ENCODE peak calls at places on chromosomes 2 and 18, in seven cellular contexts. M is prostate gland, G is lower lobe of right lung, R is fibroblast of lung, S is astrocyte, H is GM23338, C is uterus. F is an unnamed sample. For H3K27me3, the result is how much of the 10 kb centered on the place peaks cover.

GRCh38 chr2:26475832-26476501 is 2.0 kb downstream of the OTOF start:
- DNase-seq in S (no peak), H (no peak), G (peak), C (no peak), M (no peak), R (no peak), F (no peak)

GRCh38 chr2:194320520-194320919 is 1336.5 kb upstream of the SLC39A10 start:
- DNase-seq in H (no peak), C (no peak), R (no peak), M (no peak), G (no peak), S (no peak), F (no peak)

GRCh38 chr2:63984606-63985359 is 34.4 kb downstream of the VPS54 start:
- DNase-seq in H (no peak), R (no peak), G (no peak), C (no peak), S (no peak), M (no peak), F (no peak)

GRCh38 chr18:62621546-62621945 is 93.8 kb upstream of the PHLPP1 start:
- DNase-seq in S (peak), C (no peak), H (no peak), R (peak), M (no peak), G (no peak), F (no peak)

GRCh38 chr2:8650256-8650655 is 31.6 kb upstream of the ID2 start:
- DNase-seq in G (no peak), R (no peak), M (no peak), H (no peak), S (no peak), C (no peak), F (no peak)

GRCh38 chr2:79355569-79355968 is 157.3 kb upstream of the CTNNA2 start:
- DNase-seq in M (no peak), G (no peak), S (no peak), H (no peak), C (no peak), R (no peak), F (no peak)

GRCh38 chr2:197144183-197144582 is 166.4 kb downstream of the ANKRD44 start:
- DNase-seq in R (no peak), S (no peak), H (no peak), C (no peak), G (no peak), M (no peak), F (no peak)

GRCh38 chr18:37452697-37453385 is 112.8 kb downstream of the CELF4 start:
- DNase-seq in G (no peak), C (peak), M (peak), H (no peak), R (peak), S (peak), F (no peak)

GRCh38 chr18:65146615-65147014 is 604.2 kb upstream of the CDH7 start:
- DNase-seq in R (no peak), S (no peak), M (no peak), C (no peak), G (no peak), H (no peak), F (no peak)

GRCh38 chr2:182372661-182373060 is 54.2 kb downstream of the PDE1A start:
- DNase-seq in G (no peak), H (no peak), R (peak), S (peak), C (peak), M (peak), F (no peak)

GRCh38 chr2:98824256-98825042 is 93.5 kb upstream of the MGAT4A start:
- DNase-seq in R (no peak), H (no peak), G (no peak), C (no peak), M (no peak), S (no peak), F (no peak)

GRCh38 chr18:37441821-37442220 is 123.8 kb downstream of the CELF4 start:
- DNase-seq in R (no peak), C (no peak), M (no peak), H (no peak), S (no peak), G (no peak), F (no peak)

GRCh38 chr18:48580782-48581181 is 42.0 kb downstream of the CTIF start:
- DNase-seq in G (no peak), R (no peak), H (peak), C (no peak), S (no peak), M (no peak), F (no peak)

GRCh38 chr2:177211148-177211547 is 1.4 kb upstream of the HNRNPA3 start:
- DNase-seq in H (no peak), M (no peak), R (no peak), G (no peak), C (no peak), S (no peak), F (no peak)

GRCh38 chr2:128346291-128346690 is 27.6 kb upstream of the HS6ST1 start:
- DNase-seq in G (no peak), C (no peak), R (no peak), S (no peak), M (no peak), H (no peak), F (no peak)

GRCh38 chr2:160338891-160339290 is 138.8 kb upstream of the ITGB6 start:
- DNase-seq in R (peak), M (no peak), C (peak), G (no peak), H (no peak), S (peak), F (no peak)

GRCh38 chr2:28270456-28271146 is 122.1 kb upstream of the FOSL2 start:
- DNase-seq in R (no peak), S (no peak), C (no peak), H (no peak), G (no peak), M (no peak), F (no peak)

GRCh38 chr2:240896871-240897692 is 1.1 kb upstream of the MAB21L4 start:
- DNase-seq in S (no peak), R (no peak), M (peak), G (no peak), H (no peak), C (no peak), F (no peak)

GRCh38 chr2:120576509-120577474 is 158.9 kb upstream of the GLI2 start:
- DNase-seq in R (peak), S (no peak), G (no peak), H (peak), M (no peak), C (no peak), F (no peak)

GRCh38 chr2:217105733-217106649 is 246.1 kb upstream of the TNP1 start:
- DNase-seq in G (no peak), M (no peak), H (peak), C (no peak), R (peak), S (peak), F (no peak)

GRCh38 chr2:204110250-204111183 is 174.0 kb downstream of the ICOS start:
- DNase-seq in R (peak), S (no peak), G (no peak), M (no peak), H (no peak), C (no peak), F (peak)

GRCh38 chr2:183665403-183665802 is 541.2 kb downstream of the NUP35 start:
- DNase-seq in M (no peak), C (no peak), S (peak), R (peak), G (no peak), H (no peak), F (no peak)

GRCh38 chr18:23810396-23810795 is 121.1 kb downstream of the LAMA3 start:
- DNase-seq in M (no peak), C (no peak), S (no peak), R (no peak), G (no peak), H (no peak), F (no peak)

GRCh38 chr18:35983818-35984217 is 11.3 kb downstream of the RMP24 start:
- DNase-seq in S (peak), M (no peak), G (no peak), H (no peak), R (peak), C (no peak), F (no peak)

GRCh38 chr2:206068207-206068606 is 17.8 kb downstream of the INO80D start:
- DNase-seq in M (no peak), R (no peak), G (no peak), C (no peak), H (no peak), S (no peak), F (no peak)

GRCh38 chr2:108492364-108492763 is 41.9 kb upstream of the LIMS1 start:
- DNase-seq in R (peak), H (no peak), C (no peak), G (no peak), S (peak), M (no peak), F (no peak)

GRCh38 chr2:156896294-156896693 is 361.2 kb upstream of the GALNT5 start:
- DNase-seq in R (peak), S (peak), C (no peak), G (no peak), H (no peak), M (no peak), F (no peak)

GRCh38 chr2:241752253-241752652 is 17.8 kb downstream of the D2HGDH start:
- DNase-seq in G (no peak), C (no peak), M (no peak), H (no peak), R (no peak), S (no peak), F (no peak)

GRCh38 chr18:3985664-3986063 is 469.4 kb downstream of the DLGAP1 start:
- DNase-seq in G (no peak), R (peak), C (no peak), S (peak), M (no peak), H (no peak), F (no peak)

GRCh38 chr2:62150597-62151305 is 45.2 kb upstream of the B3GNT2 start:
- DNase-seq in R (peak), S (peak), M (no peak), C (no peak), H (peak), G (no peak), F (no peak)

GRCh38 chr2:241635756-241636155 is 1.2 kb downstream of the THAP4 start:
- DNase-seq in G (no peak), S (no peak), C (no peak), M (no peak), R (no peak), H (no peak), F (no peak)

GRCh38 chr18:37304012-37304680 is 261.5 kb downstream of the CELF4 start:
- DNase-seq in R (no peak), H (no peak), M (no peak), G (no peak), C (no peak), S (no peak), F (no peak)

DNA sequence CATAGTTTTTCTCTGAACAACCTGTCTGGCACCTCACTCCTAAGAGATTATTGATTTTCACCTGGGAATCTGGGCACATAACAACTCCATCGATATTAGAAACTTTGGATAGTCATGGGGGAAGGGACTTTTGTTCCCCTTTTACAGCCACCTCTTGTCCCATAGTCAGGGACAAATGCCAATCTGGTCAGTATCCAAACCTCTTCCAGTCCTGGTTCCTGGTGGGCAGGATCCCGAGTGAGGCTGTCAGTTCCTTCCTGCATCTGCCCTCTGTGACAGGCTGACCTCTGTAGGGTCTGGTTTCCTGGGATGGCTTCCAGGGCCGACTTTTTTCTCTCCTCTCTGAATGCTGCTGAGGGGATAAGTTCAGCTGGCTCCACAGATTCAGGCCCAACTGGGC is 11.0 kb downstream of the KIF5C start:
- DNase-seq in M (no peak), C (no peak), G (no peak), R (no peak), H (no peak), S (no peak), F (no peak)
- H3K27me3 ChIP-seq in M (under half), C (under half), G (under half), R (under half), H (under half), S (under half), F (under half)

GRCh38 chr18:75173125-75173432 is 35.9 kb downstream of the PTGR3 start:
- DNase-seq in R (no peak), C (no peak), G (no peak), S (no peak), H (peak), M (no peak), F (no peak)
- TF ChIP-seq CTCF in R (peak), C (no peak), G (peak), S (no peak), H (no peak), M (no peak), F (no peak)

GRCh38 chr2:237876056-237876439 is 16.6 kb downstream of the RAMP1 start:
- DNase-seq in C (peak), R (no peak), H (no peak), M (no peak), G (peak), S (no peak), F (no peak)
- H3K27ac ChIP-seq in C (peak), R (no peak), H (no peak), M (no peak), G (no peak), S (no peak), F (no peak)

GRCh38 chr18:58512648-58513338 is 116.1 kb downstream of the ALPK2 start:
- DNase-seq in G (no peak), S (no peak), R (no peak), M (no peak), H (no peak), C (no peak), F (no peak)

GRCh38 chr18:58513615-58514014 is 115.3 kb downstream of the ALPK2 start:
- DNase-seq in C (no peak), S (no peak), H (no peak), G (no peak), R (no peak), M (no peak), F (no peak)

GRCh38 chr18:58514773-58515172 is 114.1 kb downstream of the ALPK2 start:
- DNase-seq in S (no peak), M (no peak), C (no peak), R (no peak), H (no peak), G (no peak), F (no peak)

GRCh38 chr18:58516514-58517285 is 112.2 kb downstream of the ALPK2 start:
- DNase-seq in S (no peak), R (no peak), G (no peak), C (no peak), H (no peak), M (no peak), F (no peak)

DNA sequence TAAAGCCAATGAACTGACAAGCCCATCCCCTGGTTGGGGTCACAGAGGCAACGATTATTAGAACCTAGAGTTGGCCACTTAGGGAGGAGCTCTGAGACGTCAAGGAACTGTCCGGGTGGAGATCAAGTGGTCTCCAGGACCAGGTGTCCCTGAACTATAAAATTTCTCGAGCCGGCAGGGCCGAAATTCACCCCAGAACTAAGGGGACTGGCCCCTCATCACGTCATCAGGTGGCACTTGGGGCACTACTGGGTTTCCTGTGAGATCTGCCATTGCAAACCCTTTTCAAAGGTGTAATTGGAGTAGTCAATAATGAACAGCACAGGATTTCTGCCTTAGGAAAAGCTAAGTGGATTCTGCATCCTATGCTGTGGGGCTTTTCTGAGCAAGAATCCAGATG is 113.7 kb downstream of the ALPK2 start:
- DNase-seq in C (no peak), R (no peak), H (no peak), S (no peak), M (no peak), G (no peak), F (no peak)
- H3K27me3 ChIP-seq in C (under half), R (under half), H (under half), S (under half), M (under half), G (under half), F (under half)

GRCh38 chr2:150431975-150432374 is 55.5 kb downstream of the RND3 start:
- DNase-seq in S (no peak), M (no peak), H (no peak), C (no peak), G (no peak), R (no peak), F (no peak)
- TF ChIP-seq CTCF in S (no peak), M (no peak), H (no peak), C (no peak), G (no peak), R (no peak), F (no peak)

GRCh38 chr2:86789687-86790133 is 1.0 kb downstream of the CD8A start:
- DNase-seq in C (no peak), G (no peak), M (no peak), R (no peak), S (no peak), H (peak), F (no peak)

GRCh38 chr2:86791574-86791973 is 861 bp upstream of the CD8A start:
- DNase-seq in C (no peak), R (no peak), M (no peak), G (peak), S (no peak), H (peak), F (no peak)

GRCh38 chr2:86790134-86790827 is 432 bp downstream of the CD8A start:
- DNase-seq in R (no peak), H (peak), M (no peak), G (no peak), S (no peak), C (no peak), F (no peak)

GRCh38 chr2:86788881-86789686 is 1.6 kb downstream of the CD8A start:
- DNase-seq in R (no peak), S (no peak), H (peak), M (no peak), C (no peak), G (no peak), F (no peak)

GRCh38 chr2:86790828-86791561 is at the start of gene CD8A:
- DNase-seq in R (no peak), H (peak), M (no peak), G (no peak), C (no peak), S (no peak), F (no peak)
- H3K27ac ChIP-seq in R (no peak), H (no peak), M (no peak), G (no peak), C (no peak), S (no peak), F (no peak)

F was measured in CD4-positive, alpha-beta T cell.